ENCODE peak calls at places on chromosome 10, in ten cellular contexts. One of them, this sample, is unnamed.
A peak's percentile ranks its signal among the peaks of the same experiment; 100 is the strongest.

GRCh38 chr10:71528371-71529202 is 131.9 kb downstream of the CDH23 start:
- DNase-seq in Peyer's patch: no peak
- DNase-seq in effector memory CD4-positive, alpha-beta T cell: no peak
- DNase-seq in NCI-H1105 treated with DMSO at 0.1 percent for 48 hours: no peak
- DNase-seq in stimulated activated CD4-positive, alpha-beta T cell treated with anti-CD3 and anti-CD28 coated beads, Interleukin-1b, Interleukin-23, amount 100 ng/mL, for 24 hours: no peak
- DNase-seq in choroid plexus epithelial cell: no peak
- DNase-seq in activated T-cell treated with anti-CD3 and anti-CD28 coated beads, Interleukin-2, amount 50 U/mL, for 1 hour: no peak
- DNase-seq in C1 segment of cervical spinal cord: peak; percentile 23
- DNase-seq in Calu3: no peak
- DNase-seq in MM.1S: no peak
- DNase-seq in this sample: no peak

GRCh38 chr10:91444211-91444610 is 34.1 kb downstream of the HECTD2 start:
- DNase-seq in Peyer's patch: no peak
- DNase-seq in effector memory CD4-positive, alpha-beta T cell: no peak
- DNase-seq in NCI-H1105 treated with DMSO at 0.1 percent for 48 hours: no peak
- DNase-seq in stimulated activated CD4-positive, alpha-beta T cell treated with anti-CD3 and anti-CD28 coated beads, Interleukin-1b, Interleukin-23, amount 100 ng/mL, for 24 hours: no peak
- DNase-seq in choroid plexus epithelial cell: no peak
- DNase-seq in activated T-cell treated with anti-CD3 and anti-CD28 coated beads, Interleukin-2, amount 50 U/mL, for 1 hour: no peak
- DNase-seq in C1 segment of cervical spinal cord: no peak
- DNase-seq in Calu3: no peak
- DNase-seq in MM.1S: no peak
- DNase-seq in this sample: no peak

GRCh38 chr10:17644485-17644964 is 574 bp downstream of the STAM start:
- DNase-seq in Peyer's patch: no peak
- DNase-seq in effector memory CD4-positive, alpha-beta T cell: no peak
- DNase-seq in NCI-H1105 treated with DMSO at 0.1 percent for 48 hours: no peak
- DNase-seq in stimulated activated CD4-positive, alpha-beta T cell treated with anti-CD3 and anti-CD28 coated beads, Interleukin-1b, Interleukin-23, amount 100 ng/mL, for 24 hours: no peak
- DNase-seq in choroid plexus epithelial cell: peak; percentile 59
- DNase-seq in activated T-cell treated with anti-CD3 and anti-CD28 coated beads, Interleukin-2, amount 50 U/mL, for 1 hour: no peak
- DNase-seq in C1 segment of cervical spinal cord: no peak
- DNase-seq in Calu3: peak; percentile 8
- DNase-seq in MM.1S: peak; percentile 39
- DNase-seq in this sample: no peak

GRCh38 chr10:76509501-76509900 is 1078.1 kb downstream of the LRMDA start:
- DNase-seq in Peyer's patch: no peak
- DNase-seq in effector memory CD4-positive, alpha-beta T cell: no peak
- DNase-seq in NCI-H1105 treated with DMSO at 0.1 percent for 48 hours: no peak
- DNase-seq in stimulated activated CD4-positive, alpha-beta T cell treated with anti-CD3 and anti-CD28 coated beads, Interleukin-1b, Interleukin-23, amount 100 ng/mL, for 24 hours: no peak
- DNase-seq in choroid plexus epithelial cell: peak; percentile 16
- DNase-seq in activated T-cell treated with anti-CD3 and anti-CD28 coated beads, Interleukin-2, amount 50 U/mL, for 1 hour: no peak
- DNase-seq in C1 segment of cervical spinal cord: no peak
- DNase-seq in Calu3: no peak
- DNase-seq in MM.1S: no peak
- DNase-seq in this sample: no peak

GRCh38 chr10:31261502-31262311 is 57.3 kb upstream of the ZEB1 start:
- DNase-seq in Peyer's patch: no peak
- DNase-seq in effector memory CD4-positive, alpha-beta T cell: no peak
- DNase-seq in NCI-H1105 treated with DMSO at 0.1 percent for 48 hours: no peak
- DNase-seq in stimulated activated CD4-positive, alpha-beta T cell treated with anti-CD3 and anti-CD28 coated beads, Interleukin-1b, Interleukin-23, amount 100 ng/mL, for 24 hours: no peak
- DNase-seq in choroid plexus epithelial cell: peak; percentile 72
- DNase-seq in activated T-cell treated with anti-CD3 and anti-CD28 coated beads, Interleukin-2, amount 50 U/mL, for 1 hour: no peak
- DNase-seq in C1 segment of cervical spinal cord: no peak
- DNase-seq in Calu3: no peak
- DNase-seq in MM.1S: no peak
- DNase-seq in this sample: no peak

GRCh38 chr10:92184977-92185376 is 105.9 kb downstream of the CPEB3 start:
- DNase-seq in Peyer's patch: no peak
- DNase-seq in effector memory CD4-positive, alpha-beta T cell: no peak
- DNase-seq in NCI-H1105 treated with DMSO at 0.1 percent for 48 hours: no peak
- DNase-seq in stimulated activated CD4-positive, alpha-beta T cell treated with anti-CD3 and anti-CD28 coated beads, Interleukin-1b, Interleukin-23, amount 100 ng/mL, for 24 hours: no peak
- DNase-seq in choroid plexus epithelial cell: no peak
- DNase-seq in activated T-cell treated with anti-CD3 and anti-CD28 coated beads, Interleukin-2, amount 50 U/mL, for 1 hour: no peak
- DNase-seq in C1 segment of cervical spinal cord: no peak
- DNase-seq in Calu3: no peak
- DNase-seq in MM.1S: no peak
- DNase-seq in this sample: no peak

GRCh38 chr10:103590060-103590459 is 96.6 kb downstream of the NEURL1 start:
- DNase-seq in Peyer's patch: no peak
- DNase-seq in effector memory CD4-positive, alpha-beta T cell: no peak
- DNase-seq in NCI-H1105 treated with DMSO at 0.1 percent for 48 hours: no peak
- DNase-seq in stimulated activated CD4-positive, alpha-beta T cell treated with anti-CD3 and anti-CD28 coated beads, Interleukin-1b, Interleukin-23, amount 100 ng/mL, for 24 hours: no peak
- DNase-seq in choroid plexus epithelial cell: no peak
- DNase-seq in activated T-cell treated with anti-CD3 and anti-CD28 coated beads, Interleukin-2, amount 50 U/mL, for 1 hour: no peak
- DNase-seq in C1 segment of cervical spinal cord: no peak
- DNase-seq in Calu3: no peak
- DNase-seq in MM.1S: no peak
- DNase-seq in this sample: no peak

GRCh38 chr10:77975086-77975666 is 48.6 kb upstream of the DLG5 start:
- DNase-seq in Peyer's patch: peak; percentile 79
- DNase-seq in effector memory CD4-positive, alpha-beta T cell: no peak
- DNase-seq in NCI-H1105 treated with DMSO at 0.1 percent for 48 hours: no peak
- DNase-seq in stimulated activated CD4-positive, alpha-beta T cell treated with anti-CD3 and anti-CD28 coated beads, Interleukin-1b, Interleukin-23, amount 100 ng/mL, for 24 hours: no peak
- DNase-seq in choroid plexus epithelial cell: no peak
- DNase-seq in activated T-cell treated with anti-CD3 and anti-CD28 coated beads, Interleukin-2, amount 50 U/mL, for 1 hour: no peak
- DNase-seq in C1 segment of cervical spinal cord: no peak
- DNase-seq in Calu3: no peak
- DNase-seq in MM.1S: no peak
- DNase-seq in this sample: no peak

GRCh38 chr10:28620251-28620650 is 57.1 kb upstream of the BAMBI start:
- DNase-seq in Peyer's patch: no peak
- DNase-seq in effector memory CD4-positive, alpha-beta T cell: no peak
- DNase-seq in NCI-H1105 treated with DMSO at 0.1 percent for 48 hours: no peak
- DNase-seq in stimulated activated CD4-positive, alpha-beta T cell treated with anti-CD3 and anti-CD28 coated beads, Interleukin-1b, Interleukin-23, amount 100 ng/mL, for 24 hours: no peak
- DNase-seq in choroid plexus epithelial cell: no peak
- DNase-seq in activated T-cell treated with anti-CD3 and anti-CD28 coated beads, Interleukin-2, amount 50 U/mL, for 1 hour: no peak
- DNase-seq in C1 segment of cervical spinal cord: no peak
- DNase-seq in Calu3: no peak
- DNase-seq in MM.1S: no peak
- DNase-seq in this sample: no peak

GRCh38 chr10:1544929-1545328 is 192.4 kb downstream of the ADARB2 start:
- DNase-seq in Peyer's patch: no peak
- DNase-seq in effector memory CD4-positive, alpha-beta T cell: no peak
- DNase-seq in NCI-H1105 treated with DMSO at 0.1 percent for 48 hours: peak; percentile 30
- DNase-seq in stimulated activated CD4-positive, alpha-beta T cell treated with anti-CD3 and anti-CD28 coated beads, Interleukin-1b, Interleukin-23, amount 100 ng/mL, for 24 hours: no peak
- DNase-seq in choroid plexus epithelial cell: no peak
- DNase-seq in activated T-cell treated with anti-CD3 and anti-CD28 coated beads, Interleukin-2, amount 50 U/mL, for 1 hour: no peak
- DNase-seq in C1 segment of cervical spinal cord: no peak
- DNase-seq in Calu3: no peak
- DNase-seq in MM.1S: no peak
- DNase-seq in this sample: no peak

GRCh38 chr10:103649654-103650423 is 156.3 kb downstream of the NEURL1 start:
- DNase-seq in Peyer's patch: no peak
- DNase-seq in effector memory CD4-positive, alpha-beta T cell: no peak
- DNase-seq in NCI-H1105 treated with DMSO at 0.1 percent for 48 hours: peak; percentile 53
- DNase-seq in stimulated activated CD4-positive, alpha-beta T cell treated with anti-CD3 and anti-CD28 coated beads, Interleukin-1b, Interleukin-23, amount 100 ng/mL, for 24 hours: no peak
- DNase-seq in choroid plexus epithelial cell: no peak
- DNase-seq in activated T-cell treated with anti-CD3 and anti-CD28 coated beads, Interleukin-2, amount 50 U/mL, for 1 hour: no peak
- DNase-seq in C1 segment of cervical spinal cord: no peak
- DNase-seq in Calu3: no peak
- DNase-seq in MM.1S: no peak
- DNase-seq in this sample: no peak